ENCODE peak calls at places on chromosomes 11 and 22, in four cellular contexts. H is WERI-Rb-1, X is IMR-90, F is AG10803. A is an unnamed sample.

GRCh38 chr11:16605971-16606783 is 132.3 kb upstream of the C11orf58 start:
- DNase-seq in H (peak), X (peak), F (peak), A (peak)

GRCh38 chr11:70397336-70397982 is 870 bp upstream of the CTTN start:
- DNase-seq in H (no peak), X (peak), F (peak), A (peak)

GRCh38 chr11:3128356-3129180 is 36.5 kb downstream of the OSBPL5 start:
- DNase-seq in H (no peak), X (no peak), F (no peak), A (no peak)

GRCh38 chr11:116557261-116557660 is 215.5 kb downstream of the BUD13 start:
- DNase-seq in H (no peak), X (no peak), F (peak), A (no peak)

GRCh38 chr11:12787847-12788246 is 113.6 kb downstream of the TEAD1 start:
- DNase-seq in H (no peak), X (peak), F (peak), A (peak)

GRCh38 chr11:86119062-86119461 is 50.2 kb upstream of the PICALM start:
- DNase-seq in H (no peak), X (no peak), F (peak), A (no peak)

GRCh38 chr11:48028909-48029685 is 48.7 kb downstream of the PTPRJ start:
- DNase-seq in H (no peak), X (peak), F (no peak), A (peak)

GRCh38 chr11:44899959-44900358 is 50.7 kb downstream of the TP53I11 start:
- DNase-seq in H (peak), X (peak), F (peak), A (peak)

GRCh38 chr11:13963169-13963948 is 836 bp downstream of the SPON1 start:
- DNase-seq in H (peak), X (peak), F (no peak), A (no peak)

GRCh38 chr11:119863811-119864601 is 135.0 kb upstream of the NECTIN1 start:
- DNase-seq in H (peak), X (no peak), F (no peak), A (no peak)

GRCh38 chr11:134040386-134041297 is 28.2 kb upstream of the JAM3 start:
- DNase-seq in H (peak), X (peak), F (peak), A (peak)

GRCh38 chr11:126129681-126130671 is 67.3 kb upstream of the CDON start:
- DNase-seq in H (peak), X (peak), F (no peak), A (no peak)

GRCh38 chr11:396948-397548 is 3.0 kb downstream of the PKP3 start:
- DNase-seq in H (no peak), X (peak), F (peak), A (peak)

GRCh38 chr11:121829159-121829643 is 286.8 kb downstream of the BLID start:
- DNase-seq in H (no peak), X (peak), F (peak), A (peak)

GRCh38 chr11:119029340-119030028 is 1.2 kb downstream of the SLC37A4 start:
- DNase-seq in H (peak), X (no peak), F (no peak), A (no peak)

GRCh38 chr11:3954448-3955298 is 99.2 kb downstream of the STIM1 start:
- DNase-seq in H (no peak), X (peak), F (no peak), A (no peak)

GRCh38 chr11:19822531-19822930 is 109.9 kb downstream of the NAV2 start:
- DNase-seq in H (peak), X (no peak), F (no peak), A (no peak)

GRCh38 chr11:46675288-46675851 is 25.0 kb downstream of the ARHGAP1 start:
- DNase-seq in H (no peak), X (peak), F (peak), A (peak)

GRCh38 chr11:70168405-70168754 is 34.7 kb upstream of the FADD start:
- DNase-seq in H (no peak), X (no peak), F (no peak), A (no peak)

GRCh38 chr22:20656902-20657836 is 116.7 kb upstream of the SERPIND1 start:
- DNase-seq in H (no peak), X (peak), F (no peak), A (no peak)

GRCh38 chr22:24040946-24041345 is 29.8 kb downstream of the CABIN1 start:
- DNase-seq in H (no peak), X (no peak), F (no peak), A (no peak)

GRCh38 chr22:49088801-49089791 is 738.6 kb downstream of the BRD1 start:
- DNase-seq in H (no peak), X (no peak), F (no peak), A (no peak)

GRCh38 chr11:124872741-124873140 is 7.5 kb downstream of the ROBO3 start:
- DNase-seq in H (no peak), X (no peak), F (no peak), A (no peak)

GRCh38 chr22:38230108-38230825 is 28.5 kb downstream of the MAFF start:
- DNase-seq in H (peak), X (no peak), F (peak), A (peak)

GRCh38 chr22:36374603-36375024 is 13.2 kb downstream of the MYH9 start:
- DNase-seq in H (no peak), X (peak), F (no peak), A (peak)

GRCh38 chr11:74397531-74398243 is 546 bp downstream of the PGM2L1 start:
- DNase-seq in H (peak), X (peak), F (no peak), A (no peak)

GRCh38 chr11:127564803-127565202 is 564.2 kb upstream of the KIRREL3 start:
- DNase-seq in H (no peak), X (peak), F (no peak), A (no peak)

GRCh38 chr11:18676803-18677202 is 21.8 kb upstream of the TMEM86A start:
- DNase-seq in H (no peak), X (no peak), F (no peak), A (no peak)

GRCh38 chr11:84384637-84385227 is 1098.6 kb upstream of the CCDC90B start:
- DNase-seq in H (peak), X (peak), F (peak), A (peak)

GRCh38 chr11:2694495-2694894 is 5.3 kb downstream of the KCNQ1OT1 start:
- DNase-seq in H (no peak), X (no peak), F (no peak), A (no peak)

GRCh38 chr22:46390652-46391301 is 55.3 kb downstream of the TRMU start:
- DNase-seq in H (no peak), X (peak), F (peak), A (peak)

GRCh38 chr11:69475141-69475865 is 6.2 kb upstream of the LINC01488 start:
- DNase-seq in H (no peak), X (no peak), F (no peak), A (no peak)

GRCh38 chr11:73265278-73265810 is 6.8 kb upstream of the P2RY6 start:
- DNase-seq in H (no peak), X (no peak), F (no peak), A (no peak)
- H3K4me3 ChIP-seq in H (no peak), X (no peak), F (no peak), A (no peak)

DNA sequence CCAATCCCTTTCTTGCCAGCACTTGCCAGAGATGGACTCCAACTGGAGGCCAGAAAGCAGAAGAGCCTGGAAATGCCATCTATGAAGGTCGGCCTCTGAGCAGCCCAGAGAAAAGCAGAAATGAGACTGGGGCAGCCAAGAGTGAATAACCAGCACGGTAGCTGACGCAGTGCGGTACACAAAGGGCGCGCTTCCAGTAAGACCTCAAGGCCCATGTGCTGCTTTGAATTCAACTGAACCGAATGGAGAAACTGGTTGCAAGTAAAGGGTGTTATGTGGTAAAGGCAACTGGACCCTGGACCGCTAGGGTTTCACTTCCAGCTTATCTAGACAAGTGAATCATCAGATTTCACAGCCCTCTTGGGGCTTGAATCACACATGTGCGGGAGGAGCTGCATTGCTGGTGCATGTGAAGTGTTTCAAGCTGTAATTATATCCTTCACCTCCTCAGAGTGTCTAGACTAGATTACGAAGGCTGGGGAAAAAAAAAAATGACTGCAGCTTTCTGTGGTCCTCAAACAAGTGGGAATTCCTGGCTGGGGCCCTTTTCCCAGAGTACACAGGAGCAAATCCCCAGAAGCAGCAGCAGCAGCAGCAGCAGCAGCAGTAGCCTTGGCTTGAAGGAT is 128.9 kb downstream of the CCDC34 start:
- DNase-seq in H (peak), X (peak), F (peak), A (peak)
- TF ChIP-seq CTCF in H (no peak), X (peak), F (peak), A (peak)

GRCh38 chr11:103676413-103676812 is 360.0 kb upstream of the DDI1 start:
- DNase-seq in H (no peak), X (no peak), F (peak), A (no peak)
- H3K4me3 ChIP-seq in H (no peak), X (no peak), F (no peak), A (no peak)

GRCh38 chr11:64869571-64870175 is 8.7 kb downstream of the EHD1 start:
- DNase-seq in H (no peak), X (no peak), F (no peak), A (no peak)
- TF ChIP-seq CTCF in H (peak), X (peak), F (peak), A (peak)

GRCh38 chr22:41544671-41545476 is 604 bp upstream of the POLR3H start:
- DNase-seq in H (no peak), X (no peak), F (no peak), A (no peak)
- H3K4me3 ChIP-seq in H (peak), X (peak), F (peak), A (peak)

GRCh38 chr11:88583232-88583631 is 245.7 kb upstream of the CTSC start:
- DNase-seq in H (no peak), X (no peak), F (no peak), A (no peak)
- TF ChIP-seq CTCF in H (no peak), X (no peak), F (no peak), A (no peak)

GRCh38 chr22:25402160-25402500 is 162.3 kb upstream of the GRK3 start:
- DNase-seq in H (no peak), X (no peak), F (no peak), A (no peak)
- H3K4me3 ChIP-seq in H (no peak), X (no peak), F (no peak), A (no peak)

GRCh38 chr22:41261541-41262249 is 21.0 kb upstream of the CHADL start:
- DNase-seq in H (no peak), X (no peak), F (no peak), A (no peak)

GRCh38 chr22:41262250-41262765 is 21.6 kb upstream of the CHADL start:
- DNase-seq in H (no peak), X (no peak), F (no peak), A (no peak)

GRCh38 chr22:41257696-41258095 is 17.0 kb upstream of the CHADL start:
- DNase-seq in H (no peak), X (no peak), F (no peak), A (no peak)

GRCh38 chr22:41263704-41264103 is 22.3 kb downstream of the RANGAP1 start:
- DNase-seq in H (no peak), X (peak), F (no peak), A (no peak)

DNA sequence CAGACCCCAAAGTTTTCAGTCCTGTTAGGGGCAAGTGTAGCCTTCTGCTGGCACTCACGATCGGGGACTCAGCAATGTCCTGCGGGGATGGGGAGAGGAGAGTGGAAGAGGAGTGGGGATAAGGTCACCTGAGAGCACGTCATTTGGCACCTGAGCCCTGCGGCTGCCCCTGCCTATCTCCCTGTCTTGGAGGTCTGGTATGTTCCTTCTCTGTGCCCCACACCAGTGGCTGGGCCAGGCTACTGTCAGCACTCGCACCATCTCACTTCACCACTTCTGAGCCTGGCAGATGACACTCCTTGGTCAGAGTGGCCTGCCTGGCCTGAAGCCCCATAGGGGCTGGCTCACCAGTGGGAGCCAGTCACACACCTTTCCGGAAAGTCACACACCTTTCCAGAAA is 20.1 kb upstream of the CHADL start:
- DNase-seq in H (no peak), X (no peak), F (no peak), A (no peak)
- TF ChIP-seq CTCF in H (no peak), X (no peak), F (no peak), A (no peak)